ENCODE peak calls at places on chromosomes 13 and 19, in eight cellular contexts. S is mucosa of descending colon; A is stomach; T is psoas muscle; B is CD4-positive, CD25-positive, alpha-beta regulatory T cell; X is IMR-90; F is cardiac muscle cell; W is CD8-positive, alpha-beta memory T cell. H is an unnamed sample.
A peak's percentile ranks its signal among the peaks of the same experiment; 100 is the strongest.

GRCh38 chr13:111853766-111854165 is 213.2 kb upstream of the SOX1 start:
- DNase-seq in T (no peak), B (no peak), A (no peak), S (no peak), W (no peak), X (no peak), F (no peak), H (peak; percentile 47)

GRCh38 chr13:42412812-42413795 is 141.2 kb downstream of the AKAP11 start:
- DNase-seq in T (no peak), A (no peak), S (no peak), B (no peak), F (no peak), X (no peak), W (no peak), H (no peak)

GRCh38 chr13:41791056-41791455 is 169.9 kb downstream of the VWA8 start:
- DNase-seq in B (no peak), S (no peak), A (no peak), X (peak; percentile 24), F (no peak), W (no peak), T (no peak), H (no peak)

GRCh38 chr13:30743319-30744055 is 8.1 kb downstream of the ALOX5AP start:
- DNase-seq in W (no peak), B (no peak), S (peak; percentile 40), T (no peak), A (peak; percentile 29), X (peak; percentile 99), F (no peak), H (peak; percentile 89)

GRCh38 chr13:111387026-111387871 is 66.8 kb downstream of the TEX29 start:
- DNase-seq in T (no peak), S (no peak), B (no peak), X (no peak), A (peak; percentile 17), F (no peak), W (no peak), H (no peak)

GRCh38 chr19:34220472-34221063 is 33.8 kb upstream of the GARRE1 start:
- DNase-seq in B (peak; percentile 47), S (peak; percentile 90), W (peak; percentile 49), T (peak; percentile 32), X (peak; percentile 53), F (peak; percentile 69), A (peak; percentile 72), H (no peak)

GRCh38 chr19:12720851-12721655 is 2.7 kb downstream of the TNPO2 start:
- DNase-seq in W (peak; percentile 18), S (peak; percentile 32), T (peak; percentile 33), A (no peak), X (no peak), F (peak; percentile 8), B (no peak), H (no peak)

GRCh38 chr13:28337196-28338045 is 157.5 kb downstream of the FLT1 start:
- DNase-seq in S (no peak), X (peak; percentile 89), A (no peak), T (no peak), W (no peak), F (no peak), B (no peak), H (no peak)

GRCh38 chr13:95438297-95438696 is 114.2 kb upstream of the CLDN10 start:
- DNase-seq in W (no peak), T (no peak), F (no peak), A (no peak), X (no peak), S (no peak), B (no peak), H (no peak)

GRCh38 chr13:30581582-30581981 is 36.1 kb upstream of the USPL1 start:
- DNase-seq in S (peak; percentile 40), F (peak; percentile 30), X (peak; percentile 36), T (no peak), A (no peak), B (no peak), W (no peak), H (no peak)

DNA sequence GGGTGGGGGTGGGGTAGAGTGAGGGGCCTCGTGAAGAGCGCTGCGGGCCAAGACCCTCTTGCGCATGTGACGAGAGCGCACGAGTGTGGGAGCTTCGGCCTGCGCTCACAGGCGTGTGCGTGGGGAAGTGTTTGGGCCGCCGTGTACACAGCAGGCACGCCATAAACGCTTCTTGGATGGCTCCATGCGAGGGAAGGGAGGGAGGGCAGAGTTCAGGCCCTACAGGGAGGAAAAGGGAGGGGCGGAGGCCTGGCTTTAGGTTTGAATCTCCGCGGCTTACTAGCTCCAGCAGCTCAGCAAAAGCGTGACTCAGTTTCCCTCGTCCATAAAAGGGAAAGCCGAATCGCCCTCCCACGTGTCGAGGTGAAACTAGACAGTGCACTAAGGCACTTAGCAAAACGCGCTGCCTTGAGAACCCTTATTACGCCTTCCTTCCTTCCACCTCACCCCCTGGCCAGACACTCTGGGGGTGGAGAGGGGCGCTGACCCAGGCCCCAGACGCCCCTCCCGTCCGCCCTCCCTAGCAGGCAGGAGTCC is 12.5 kb downstream of the GADD45B start:
- DNase-seq in W (no peak), S (peak; percentile 78), T (no peak), A (no peak), B (no peak), F (no peak), X (no peak), H (no peak)
- H3K4me3 ChIP-seq in W (no peak overlapping the region), S (no peak overlapping the region), T (peak overlapping the region; percentile 65), A (peak overlapping the region; percentile 50), B (no peak overlapping the region), F (no peak overlapping the region), X (no peak overlapping the region), H (peak overlapping the region; percentile 40)

GRCh38 chr19:38374332-38375097 is at the start of gene PSMD8:
- DNase-seq in W (peak; percentile 99), A (peak; percentile 99), S (peak; percentile 99), X (peak; percentile 97), T (peak; percentile 99), F (peak; percentile 99), B (peak; percentile 98), H (peak; percentile 100)
- H3K4me3 ChIP-seq in W (peak within 1 kb of the TSS; percentile 89), A (peak within 1 kb of the TSS; percentile 87), S (peak within 1 kb of the TSS; percentile 83), X (peak within 1 kb of the TSS; percentile 59), T (peak within 1 kb of the TSS; percentile 94), F (peak within 1 kb of the TSS; percentile 81), B (peak within 1 kb of the TSS; percentile 86), H (peak within 1 kb of the TSS; percentile 91)

DNA sequence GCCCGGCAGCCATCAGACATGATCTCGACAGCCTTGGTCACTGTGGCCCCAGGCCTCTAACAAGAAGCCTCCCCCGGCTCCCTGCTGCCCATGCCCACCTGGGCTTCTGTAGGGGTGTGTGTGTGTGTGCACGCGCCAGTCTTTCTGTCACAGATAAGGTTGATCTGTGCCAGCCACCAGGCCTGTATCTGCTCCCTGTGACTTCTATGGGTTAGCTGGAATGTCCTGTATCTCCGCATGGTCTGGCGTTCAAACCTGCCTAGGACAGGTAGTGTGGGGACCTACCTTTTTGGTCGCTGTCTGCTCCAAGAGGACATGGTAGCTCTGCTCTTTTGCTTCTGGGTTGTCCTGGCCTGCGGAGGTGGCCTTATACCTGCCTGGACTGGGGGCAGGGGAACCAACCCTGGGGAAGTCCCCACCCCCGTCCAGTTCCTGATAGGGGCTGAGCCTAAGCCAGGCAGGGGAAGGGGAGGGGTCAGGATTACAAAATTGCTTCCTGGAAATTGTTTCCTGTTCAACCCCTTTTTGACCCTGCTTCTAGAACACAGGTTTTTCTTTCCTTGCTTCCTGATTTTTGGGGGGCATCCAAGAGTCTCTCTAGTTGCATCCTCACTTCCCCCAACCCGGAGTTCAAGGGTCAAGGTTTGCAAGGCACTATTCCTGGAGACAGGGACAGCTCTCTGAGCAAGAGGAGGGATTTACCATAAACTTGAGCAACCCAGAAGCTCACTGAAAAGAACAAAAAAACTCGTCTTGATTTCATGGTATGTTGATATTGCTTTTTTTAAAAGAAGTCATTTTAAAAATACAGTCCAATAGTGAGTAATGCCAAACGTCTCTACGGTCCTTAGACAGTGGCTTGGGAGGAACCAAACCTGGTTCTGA is at the start of gene LRG1:
- DNase-seq in A (peak; percentile 90), T (no peak), X (no peak), F (no peak), W (no peak), S (peak; percentile 89), B (no peak), H (no peak)
- H3K4me3 ChIP-seq in A (peak within 1 kb of the TSS; percentile 33), T (no peak within 1 kb of the TSS), X (no peak within 1 kb of the TSS), F (no peak within 1 kb of the TSS), W (no peak within 1 kb of the TSS), S (no peak within 1 kb of the TSS), B (peak within 1 kb of the TSS; percentile 56), H (no peak within 1 kb of the TSS)

DNA sequence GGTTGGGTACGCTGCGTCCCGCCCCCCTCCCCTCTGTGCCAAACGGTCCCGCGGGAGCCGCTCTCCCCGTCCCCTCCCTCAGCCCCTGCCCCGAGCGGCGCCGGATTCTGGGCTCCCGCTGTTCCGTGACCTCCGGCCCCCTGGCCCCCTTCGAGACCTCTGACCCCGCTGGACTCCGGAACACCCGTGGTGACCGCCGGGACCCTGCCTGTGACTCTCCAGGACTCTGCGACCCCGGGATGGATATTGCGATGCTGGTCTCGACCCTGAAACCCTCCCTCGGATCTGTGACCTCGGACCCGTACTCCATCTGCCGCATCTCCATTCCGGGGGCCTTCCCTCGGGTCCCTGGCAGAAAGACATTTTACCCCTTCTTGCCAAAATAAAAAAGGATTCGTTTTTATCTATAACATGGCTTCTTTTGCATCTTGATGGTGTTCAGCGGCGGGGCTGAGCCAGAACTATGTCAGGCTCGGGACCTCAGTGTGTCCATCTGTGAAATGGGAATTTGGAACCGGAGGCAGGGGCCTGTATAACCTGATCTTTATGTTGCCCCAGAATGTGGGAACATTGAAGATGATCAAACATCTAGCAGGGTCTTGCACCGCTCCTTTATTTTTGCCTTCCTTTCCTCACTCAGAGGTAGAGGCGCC is 654 bp upstream of the MEGF8 start:
- DNase-seq in F (no peak), B (no peak), A (no peak), W (no peak), T (no peak), X (no peak), S (no peak), H (no peak)
- H3K4me3 ChIP-seq in F (peak overlapping the region; percentile 4), B (peak overlapping the region; percentile 72), A (peak overlapping the region; percentile 89), W (peak overlapping the region; percentile 30), T (peak overlapping the region; percentile 91), X (no peak overlapping the region), S (no peak overlapping the region), H (peak overlapping the region; percentile 78)

DNA sequence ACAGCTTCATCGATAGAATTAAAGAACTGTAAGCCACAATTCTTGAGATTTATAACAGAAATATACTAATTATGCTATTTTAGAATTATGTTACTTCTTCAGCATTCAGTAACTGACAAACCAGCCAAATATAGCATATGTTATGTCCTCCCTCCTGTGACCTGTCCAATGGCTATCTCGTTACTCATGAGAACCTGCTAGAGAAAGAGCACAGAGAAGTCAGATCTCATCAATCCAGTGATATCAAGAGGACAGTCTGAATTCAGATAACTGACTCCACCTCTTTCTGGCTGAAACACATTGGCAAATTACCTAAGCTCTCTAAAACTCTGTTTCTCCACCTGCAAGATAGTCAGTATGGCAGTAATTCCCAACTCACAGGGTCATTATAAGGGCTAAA is 170.4 kb downstream of the FGF14 start:
- DNase-seq in S (no peak), T (no peak), B (no peak), X (no peak), W (no peak), F (no peak), A (no peak), H (no peak)
- H3K4me3 ChIP-seq in S (no peak overlapping the region), T (no peak overlapping the region), B (no peak overlapping the region), X (no peak overlapping the region), W (no peak overlapping the region), F (no peak overlapping the region), A (no peak overlapping the region), H (no peak overlapping the region)